ENCODE peak calls at places on chromosomes 4 and X, in four cellular contexts. I, Z, V and J are unnamed samples.
A peak's percentile ranks its signal among the peaks of the same experiment; 100 is the strongest.

GRCh38 chr4:152635876-152636275 is 43.9 kb downstream of the TMEM154 start:
- DNase-seq in I (no peak), Z (no peak), V (no peak), J (no peak)

GRCh38 chrX:81237516-81237915 is 35.6 kb downstream of the SH3BGRL start:
- DNase-seq in I (no peak), Z (no peak), V (no peak), J (no peak)

GRCh38 chr4:61572160-61572559 is 372.0 kb downstream of the ADGRL3 start:
- DNase-seq in I (no peak), Z (no peak), V (no peak), J (no peak)

GRCh38 chrX:74521961-74522833 is 92.2 kb downstream of the RLIM start:
- DNase-seq in I (no peak), Z (no peak), V (no peak), J (peak; percentile 14)

GRCh38 chrX:74519870-74520269 is 94.6 kb downstream of the RLIM start:
- DNase-seq in I (no peak), Z (no peak), V (no peak), J (no peak)

GRCh38 chr4:40200881-40201797 is 4.3 kb downstream of the RHOH start:
- DNase-seq in I (no peak), Z (no peak), V (no peak), J (no peak)

GRCh38 chr4:140755811-140756291 is 334 bp downstream of the TBC1D9 start:
- DNase-seq in I (peak; percentile 92), Z (peak; percentile 47), V (peak; percentile 54), J (peak; percentile 46)

GRCh38 chr4:52574036-52574435 is 85.1 kb downstream of the USP46 start:
- DNase-seq in I (no peak), Z (no peak), V (no peak), J (no peak)

GRCh38 chrX:39909996-39910395 is 187.8 kb downstream of the BCOR start:
- DNase-seq in I (no peak), Z (no peak), V (no peak), J (no peak)

GRCh38 chr4:13887010-13887409 is 259.5 kb upstream of the BOD1L1 start:
- DNase-seq in I (no peak), Z (no peak), V (no peak), J (no peak)

GRCh38 chr4:182179105-182179504 is 64.1 kb upstream of the TENM3 start:
- DNase-seq in I (no peak), Z (no peak), V (no peak), J (no peak)

GRCh38 chr4:6573986-6574746 is 823 bp upstream of the MAN2B2 start:
- DNase-seq in I (no peak), Z (no peak), V (no peak), J (no peak)

GRCh38 chr4:124631760-124632159 is 80.8 kb downstream of the ANKRD50 start:
- DNase-seq in I (no peak), Z (peak; percentile 17), V (peak; percentile 45), J (peak; percentile 35)

GRCh38 chrX:138858946-138859345 is 147.4 kb upstream of the FGF13 start:
- DNase-seq in I (no peak), Z (no peak), V (no peak), J (no peak)

GRCh38 chr4:81165853-81166430 is 49.1 kb downstream of the PRKG2 start:
- DNase-seq in I (no peak), Z (no peak), V (no peak), J (no peak)

GRCh38 chr4:91243132-91243531 is 1060.6 kb upstream of the GRID2 start:
- DNase-seq in I (no peak), Z (no peak), V (no peak), J (no peak)

GRCh38 chrX:38987135-38987780 is 186.0 kb downstream of the MID1IP1 start:
- DNase-seq in I (peak; percentile 18), Z (peak; percentile 10), V (no peak), J (no peak)

GRCh38 chrX:123899701-123900100 is 39.8 kb downstream of the XIAP start:
- DNase-seq in I (no peak), Z (no peak), V (no peak), J (no peak)

GRCh38 chrX:111728096-111728495 is 47.1 kb downstream of the ALG13 start:
- DNase-seq in I (no peak), Z (no peak), V (no peak), J (no peak)

GRCh38 chrX:154369453-154370299 is 4.8 kb downstream of the FLNA start:
- DNase-seq in I (peak; percentile 85), Z (peak; percentile 62), V (peak; percentile 65), J (peak; percentile 78)

GRCh38 chr4:173227753-173228152 is 59.1 kb downstream of the GALNT7 start:
- DNase-seq in I (no peak), Z (no peak), V (no peak), J (no peak)

DNA sequence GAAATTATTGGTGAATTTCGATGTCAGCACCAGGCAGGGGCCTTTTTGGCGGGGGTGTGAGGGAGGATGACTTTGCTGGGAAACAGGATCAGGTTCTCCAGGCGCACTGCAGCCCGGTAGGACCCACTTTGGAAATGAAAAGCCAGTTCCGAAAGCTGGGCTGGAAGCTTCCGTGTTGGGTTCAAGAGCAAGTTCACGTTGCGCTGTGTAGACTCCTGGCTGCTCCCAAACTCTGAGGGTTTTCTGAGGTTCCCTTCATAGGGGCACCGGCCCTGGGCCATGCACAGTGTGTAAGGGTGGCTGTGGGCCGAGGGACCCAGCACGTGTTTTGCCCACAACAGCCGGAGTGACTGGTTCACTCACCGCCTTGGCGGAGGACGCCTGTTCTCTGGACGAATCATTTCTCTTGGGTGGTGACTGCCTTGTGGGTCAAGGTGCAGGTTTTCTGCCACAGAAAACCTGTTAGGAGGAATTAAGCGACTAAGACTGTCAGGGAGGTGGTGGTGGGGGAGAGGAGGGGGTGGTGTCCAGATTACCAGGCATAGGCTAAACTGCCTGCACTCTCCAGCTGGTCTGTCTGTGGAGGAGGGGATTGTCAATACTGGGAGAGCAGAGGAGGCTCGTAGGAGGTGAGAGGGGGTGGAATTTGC is 8.0 kb downstream of the SHOX start:
- DNase-seq in I (no peak), Z (peak; percentile 47), V (peak; percentile 16), J (no peak)
- H3K4me3 ChIP-seq in I (no peak overlapping the region), Z (no peak overlapping the region), V (no peak overlapping the region), J (no peak overlapping the region)

DNA sequence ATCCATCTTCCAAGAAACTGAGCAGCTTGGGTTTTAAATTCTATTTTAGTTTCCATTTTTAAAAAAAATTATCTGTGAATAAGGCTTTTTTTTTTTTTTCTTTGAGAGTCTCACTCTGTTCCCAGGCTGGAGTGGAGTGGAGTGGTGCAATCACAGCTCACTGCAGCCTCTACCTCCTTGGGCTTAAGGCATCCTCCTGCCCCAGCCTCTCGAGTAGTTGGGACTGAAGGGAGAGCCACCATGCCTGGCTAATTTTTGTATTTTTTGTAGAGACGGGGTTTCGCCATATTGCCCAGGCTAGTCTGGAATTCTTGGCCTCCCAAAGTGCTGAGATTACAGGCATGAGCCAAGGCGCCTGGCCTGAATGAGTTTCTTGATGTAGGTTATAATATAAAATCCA is 1.4 kb downstream of the ENOPH1 start:
- DNase-seq in I (no peak), Z (no peak), V (no peak), J (no peak)
- H3K4me3 ChIP-seq in I (peak overlapping the region; percentile 86), Z (no peak overlapping the region), V (no peak overlapping the region), J (no peak overlapping the region)

GRCh38 chr4:174591243-174592021 is 69.1 kb upstream of the HPGD start:
- DNase-seq in I (no peak), Z (no peak), V (no peak), J (no peak)
- H3K4me3 ChIP-seq in I (no peak overlapping the region), Z (no peak overlapping the region), V (no peak overlapping the region), J (no peak overlapping the region)

GRCh38 chr4:15010038-15010585 is 7.8 kb downstream of the CPEB2 start:
- DNase-seq in I (no peak), Z (peak; percentile 7), V (no peak), J (no peak)

GRCh38 chr4:15015170-15015569 is 12.9 kb downstream of the CPEB2 start:
- DNase-seq in I (no peak), Z (no peak), V (no peak), J (no peak)

GRCh38 chr4:15012017-15012788 is 9.9 kb downstream of the CPEB2 start:
- DNase-seq in I (no peak), Z (no peak), V (no peak), J (no peak)

GRCh38 chr4:15011166-15011565 is 8.9 kb downstream of the CPEB2 start:
- DNase-seq in I (no peak), Z (no peak), V (no peak), J (no peak)

GRCh38 chr4:15013585-15013984 is 11.3 kb downstream of the CPEB2 start:
- DNase-seq in I (no peak), Z (no peak), V (no peak), J (no peak)
- H3K4me3 ChIP-seq in I (no peak overlapping the region), Z (no peak overlapping the region), V (no peak overlapping the region), J (no peak overlapping the region)

GRCh38 chrX:40933132-40934078 is 151.8 kb upstream of the USP9X start:
- DNase-seq in I (no peak), Z (peak; percentile 36), V (no peak), J (no peak)
- H3K4me3 ChIP-seq in I (peak overlapping the region; percentile 19), Z (no peak overlapping the region), V (peak overlapping the region; percentile 12), J (no peak overlapping the region)

GRCh38 chr4:1512738-1513660 is 106.8 kb upstream of the NKX1-1 start:
- DNase-seq in I (peak; percentile 92), Z (peak; percentile 51), V (no peak), J (peak; percentile 46)

GRCh38 chr4:1510931-1511330 is 104.7 kb upstream of the NKX1-1 start:
- DNase-seq in I (peak; percentile 56), Z (no peak), V (no peak), J (no peak)

GRCh38 chr4:1511441-1512041 is 105.3 kb upstream of the NKX1-1 start:
- DNase-seq in I (peak; percentile 78), Z (no peak), V (no peak), J (peak; percentile 90)

GRCh38 chr4:1513936-1514483 is 107.8 kb upstream of the NKX1-1 start:
- DNase-seq in I (no peak), Z (no peak), V (no peak), J (no peak)

DNA sequence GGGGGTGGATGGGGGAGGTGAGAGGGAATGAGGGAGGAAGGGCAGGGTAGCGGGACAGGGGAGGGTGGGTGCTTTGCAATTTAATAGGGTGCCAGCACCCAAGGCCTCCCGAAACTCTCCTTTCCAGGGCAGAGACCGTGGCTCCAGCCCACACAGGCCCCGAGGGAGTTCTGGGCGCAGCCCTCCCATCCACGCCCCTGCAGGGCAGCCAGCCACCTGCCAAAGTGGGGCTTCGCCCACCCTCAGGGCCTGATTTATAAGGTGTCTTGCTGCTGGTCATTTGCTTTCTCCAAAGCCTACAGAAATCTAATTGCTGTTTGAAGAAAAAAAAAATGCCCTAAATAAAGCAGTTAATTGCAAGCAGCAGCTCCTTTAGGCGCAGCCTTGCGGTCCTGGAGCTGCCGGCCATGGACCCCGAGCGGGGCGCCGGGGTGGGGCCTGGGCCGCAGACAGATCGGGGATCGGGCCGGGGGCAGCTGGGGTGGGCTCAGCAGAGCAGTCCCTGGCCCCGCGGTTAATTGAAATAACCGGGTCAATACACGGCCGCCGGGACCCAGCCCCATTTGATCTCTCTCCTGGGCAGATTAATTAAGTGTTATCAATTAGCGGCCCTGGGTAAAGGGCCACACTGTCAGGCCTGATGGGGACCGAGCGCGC is 106.0 kb upstream of the NKX1-1 start:
- DNase-seq in I (peak; percentile 64), Z (no peak), V (no peak), J (no peak)
- H3K4me3 ChIP-seq in I (peak overlapping the region; percentile 41), Z (no peak overlapping the region), V (peak overlapping the region; percentile 26), J (peak overlapping the region; percentile 45)